ENCODE peak calls at places on chromosome 18, in four cellular contexts. I, U, R and K are unnamed samples.

GRCh38 chr18:8381801-8382459 is 227.3 kb upstream of the RAB12 start:
- DNase-seq in I (no peak), U (no peak), R (no peak), K (no peak)

GRCh38 chr18:2306641-2307040 is 264.7 kb downstream of the METTL4 start:
- DNase-seq in I (no peak), U (no peak), R (no peak), K (no peak)

GRCh38 chr18:22604390-22604985 is 186.8 kb upstream of the CTAGE1 start:
- DNase-seq in I (no peak), U (no peak), R (no peak), K (no peak)

GRCh38 chr18:22609642-22610041 is 191.9 kb upstream of the CTAGE1 start:
- DNase-seq in I (no peak), U (no peak), R (no peak), K (no peak)

GRCh38 chr18:13572148-13572547 is 154.2 kb downstream of the FAM210A start:
- DNase-seq in I (no peak), U (no peak), R (no peak), K (no peak)

GRCh38 chr18:35283923-35284794 is 5.9 kb downstream of the ZSCAN30 start:
- DNase-seq in I (no peak), U (no peak), R (no peak), K (no peak)

GRCh38 chr18:46067431-46068007 is 4.5 kb downstream of the PSTPIP2 start:
- DNase-seq in I (no peak), U (no peak), R (no peak), K (no peak)

GRCh38 chr18:12327510-12328178 is 19.6 kb downstream of the TUBB6 start:
- DNase-seq in I (peak), U (no peak), R (peak), K (peak)

GRCh38 chr18:11529081-11529480 is 80.3 kb upstream of the SLC35G4 start:
- DNase-seq in I (no peak), U (no peak), R (no peak), K (no peak)

GRCh38 chr18:59318460-59318859 is at the start of gene CPLX4:
- DNase-seq in I (no peak), U (no peak), R (no peak), K (no peak)

GRCh38 chr18:564708-565561 is 15.2 kb upstream of the CETN1 start:
- DNase-seq in I (no peak), U (no peak), R (no peak), K (no peak)

GRCh38 chr18:70623106-70623505 is 334.3 kb downstream of the SOCS6 start:
- DNase-seq in I (no peak), U (no peak), R (no peak), K (no peak)

GRCh38 chr18:43671431-43671830 is 394.1 kb upstream of the SYT4 start:
- DNase-seq in I (no peak), U (no peak), R (no peak), K (no peak)

GRCh38 chr18:9731380-9731779 is 23.3 kb downstream of the RAB31 start:
- DNase-seq in I (no peak), U (no peak), R (no peak), K (no peak)

GRCh38 chr18:49747876-49748275 is 65.5 kb downstream of the ACAA2 start:
- DNase-seq in I (no peak), U (no peak), R (no peak), K (no peak)

GRCh38 chr18:74632088-74632679 is 34.5 kb downstream of the ZNF407 start:
- DNase-seq in I (no peak), U (no peak), R (no peak), K (no peak)

GRCh38 chr18:449374-449773 is 51.1 kb downstream of the COLEC12 start:
- DNase-seq in I (no peak), U (no peak), R (no peak), K (no peak)

GRCh38 chr18:63928331-63928730 is 20.6 kb downstream of the SERPINB10 start:
- DNase-seq in I (no peak), U (no peak), R (no peak), K (no peak)

GRCh38 chr18:21897811-21898210 is 157.2 kb downstream of the MIB1 start:
- DNase-seq in I (no peak), U (no peak), R (peak), K (no peak)

GRCh38 chr18:78378403-78378802 is 601.2 kb upstream of the SALL3 start:
- DNase-seq in I (no peak), U (no peak), R (no peak), K (no peak)

GRCh38 chr18:49839012-49839411 is 25.7 kb upstream of the ACAA2 start:
- DNase-seq in I (no peak), U (no peak), R (no peak), K (no peak)

GRCh38 chr18:25434771-25435461 is 83.0 kb upstream of the ZNF521 start:
- DNase-seq in I (no peak), U (no peak), R (no peak), K (no peak)

GRCh38 chr18:6741290-6741689 is 11.8 kb downstream of the ARHGAP28 start:
- DNase-seq in I (no peak), U (no peak), R (no peak), K (no peak)

GRCh38 chr18:57983472-57983871 is 60.6 kb upstream of the NEDD4L start:
- DNase-seq in I (no peak), U (no peak), R (no peak), K (no peak)

GRCh38 chr18:36179562-36180334 is 7.5 kb upstream of the MOCOS start:
- DNase-seq in I (no peak), U (no peak), R (no peak), K (no peak)

GRCh38 chr18:79591040-79591308 is 88.6 kb upstream of the CTDP1 start:
- DNase-seq in I (no peak), U (no peak), R (no peak), K (no peak)

GRCh38 chr18:45664824-45665763 is 49.8 kb downstream of the SLC14A2 start:
- DNase-seq in I (peak), U (no peak), R (peak), K (peak)

GRCh38 chr18:54382076-54382475 is 24.4 kb downstream of the C18orf54 start:
- DNase-seq in I (no peak), U (no peak), R (no peak), K (no peak)

GRCh38 chr18:66640431-66640830 is 36.5 kb upstream of the CDH19 start:
- DNase-seq in I (no peak), U (no peak), R (no peak), K (no peak)

GRCh38 chr18:50297621-50298442 is 10.3 kb upstream of the CXXC1 start:
- DNase-seq in I (peak), U (no peak), R (no peak), K (no peak)

GRCh38 chr18:47204908-47205522 is 28.9 kb upstream of the IER3IP1 start:
- DNase-seq in I (no peak), U (no peak), R (no peak), K (no peak)

GRCh38 chr18:78399992-78400503 is 579.6 kb upstream of the SALL3 start:
- DNase-seq in I (no peak), U (no peak), R (no peak), K (no peak)

GRCh38 chr18:46324087-46324486 is 219.9 kb downstream of the HAUS1 start:
- DNase-seq in I (no peak), U (no peak), R (no peak), K (no peak)

GRCh38 chr18:48445540-48445939 is 36.4 kb upstream of the ZBTB7C start:
- DNase-seq in I (peak), U (no peak), R (peak), K (peak)

GRCh38 chr18:58557013-58557435 is 71.9 kb downstream of the ALPK2 start:
- DNase-seq in I (no peak), U (no peak), R (no peak), K (no peak)

GRCh38 chr18:35252466-35252865 is 11.6 kb downstream of the ZNF397 start:
- DNase-seq in I (no peak), U (no peak), R (no peak), K (no peak)

GRCh38 chr18:29651121-29651675 is 1391.3 kb downstream of the DSC3 start:
- DNase-seq in I (no peak), U (no peak), R (no peak), K (no peak)

GRCh38 chr18:24853076-24853475 is 392.6 kb downstream of the HRH4 start:
- DNase-seq in I (no peak), U (no peak), R (no peak), K (no peak)